ENCODE peak calls at places on chromosomes 1 and 21, in four cellular contexts. V is HepG2, K is ovary, Y is sigmoid colon. R is an unnamed sample. For H3K36me3, the result is how much of the 10 kb centered on the place peaks cover.

GRCh38 chr1:93844262-93845045 is 34.6 kb downstream of the DNTTIP2 start:
- DNase-seq in V (peak), K (no peak), Y (peak), R (peak)

GRCh38 chr21:41767606-41768370 is 936 bp upstream of the RIPK4 start:
- DNase-seq in V (no peak), K (no peak), Y (peak), R (no peak)

GRCh38 chr1:158353333-158354038 is at the start of gene CD1E:
- DNase-seq in V (no peak), K (no peak), Y (no peak), R (no peak)

GRCh38 chr1:169523904-169524303 is 38.2 kb upstream of the SLC19A2 start:
- DNase-seq in V (no peak), K (no peak), Y (no peak), R (no peak)

GRCh38 chr1:156642265-156643185 is 608 bp downstream of the BCAN start:
- DNase-seq in V (no peak), K (no peak), Y (no peak), R (no peak)

GRCh38 chr1:226698659-226699058 is 40.4 kb downstream of the ITPKB start:
- DNase-seq in V (no peak), K (no peak), Y (no peak), R (no peak)

GRCh38 chr1:18642278-18643095 is 11.8 kb downstream of the PAX7 start:
- DNase-seq in V (no peak), K (no peak), Y (no peak), R (no peak)

GRCh38 chr1:151443846-151444790 is 15.2 kb downstream of the POGZ start:
- DNase-seq in V (peak), K (no peak), Y (no peak), R (no peak)

GRCh38 chr21:31872452-31873274 is at the start of gene HUNK:
- DNase-seq in V (peak), K (peak), Y (no peak), R (no peak)

GRCh38 chr1:94713472-94714141 is 106.5 kb upstream of the SLC44A3 start:
- DNase-seq in V (peak), K (peak), Y (peak), R (peak)

GRCh38 chr1:23436520-23437354 is 12.2 kb upstream of the TCEA3 start:
- DNase-seq in V (no peak), K (peak), Y (no peak), R (no peak)

GRCh38 chr1:159008744-159009188 is 941 bp upstream of the IFI16 start:
- DNase-seq in V (no peak), K (no peak), Y (no peak), R (no peak)

GRCh38 chr1:174584071-174584470 is 136.3 kb downstream of the GPR52 start:
- DNase-seq in V (no peak), K (no peak), Y (no peak), R (no peak)

GRCh38 chr1:228366062-228366850 is 40.4 kb downstream of the TRIM11 start:
- DNase-seq in V (no peak), K (peak), Y (peak), R (no peak)

GRCh38 chr1:21337931-21338567 is 47.8 kb upstream of the ECE1 start:
- DNase-seq in V (no peak), K (peak), Y (peak), R (peak)

GRCh38 chr1:45246760-45247159 is 40.4 kb upstream of the ZSWIM5 start:
- DNase-seq in V (peak), K (no peak), Y (no peak), R (no peak)

GRCh38 chr1:168535536-168535935 is 8.3 kb downstream of the XCL2 start:
- DNase-seq in V (no peak), K (no peak), Y (no peak), R (no peak)

GRCh38 chr1:157274698-157275534 is 136.7 kb upstream of the ETV3 start:
- DNase-seq in V (no peak), K (no peak), Y (no peak), R (peak)

GRCh38 chr21:34807146-34807880 is 138.5 kb downstream of the CLIC6 start:
- DNase-seq in V (no peak), K (no peak), Y (no peak), R (no peak)

GRCh38 chr1:197671140-197671539 is 104.1 kb downstream of the DENND1B start:
- DNase-seq in V (no peak), K (no peak), Y (no peak), R (no peak)

GRCh38 chr1:47418122-47418521 is 2.0 kb downstream of the FOXE3 start:
- DNase-seq in V (no peak), K (no peak), Y (no peak), R (no peak)

GRCh38 chr1:160665330-160666078 is 18.7 kb upstream of the SLAMF1 start:
- DNase-seq in V (no peak), K (no peak), Y (no peak), R (peak)

GRCh38 chr1:41365772-41366427 is 4.7 kb downstream of the FOXO6 start:
- DNase-seq in V (no peak), K (peak), Y (no peak), R (no peak)

GRCh38 chr1:87474098-87474497 is 145.4 kb downstream of the LMO4 start:
- DNase-seq in V (no peak), K (no peak), Y (no peak), R (no peak)

GRCh38 chr1:9426291-9426711 is 113.0 kb upstream of the SLC25A33 start:
- DNase-seq in V (no peak), K (no peak), Y (no peak), R (no peak)

GRCh38 chr1:85295006-85295431 is 18.6 kb upstream of the BCL10 start:
- DNase-seq in V (no peak), K (no peak), Y (no peak), R (no peak)

GRCh38 chr1:7207875-7208646 is 422.8 kb downstream of the CAMTA1 start:
- DNase-seq in V (peak), K (no peak), Y (no peak), R (no peak)

GRCh38 chr1:15902882-15903281 is 55.4 kb downstream of the SPEN start:
- DNase-seq in V (no peak), K (no peak), Y (no peak), R (no peak)

GRCh38 chr1:176448340-176448739 is 14.6 kb upstream of the PAPPA2 start:
- DNase-seq in V (no peak), K (no peak), Y (no peak), R (no peak)

GRCh38 chr1:22689505-22689904 is 21.1 kb upstream of the EPHB2 start:
- DNase-seq in V (peak), K (no peak), Y (peak), R (no peak)

GRCh38 chr1:40890771-40891170 is 28.6 kb upstream of the CITED4 start:
- DNase-seq in V (no peak), K (no peak), Y (no peak), R (no peak)

GRCh38 chr1:185694081-185694480 is 40.1 kb upstream of the HMCN1 start:
- DNase-seq in V (peak), K (no peak), Y (no peak), R (no peak)

GRCh38 chr21:45003331-45004058 is 63.7 kb downstream of the SLX9 start:
- DNase-seq in V (peak), K (no peak), Y (peak), R (no peak)

GRCh38 chr21:43644609-43645008 is 14.7 kb downstream of the HSF2BP start:
- DNase-seq in V (no peak), K (no peak), Y (no peak), R (no peak)

GRCh38 chr21:43645987-43646386 is 13.3 kb downstream of the HSF2BP start:
- DNase-seq in V (no peak), K (no peak), Y (no peak), R (no peak)

GRCh38 chr21:43643193-43643592 is 16.1 kb downstream of the HSF2BP start:
- DNase-seq in V (no peak), K (no peak), Y (no peak), R (no peak)

GRCh38 chr21:43646550-43647260 is 12.6 kb downstream of the HSF2BP start:
- DNase-seq in V (peak), K (peak), Y (peak), R (peak)

GRCh38 chr21:43645414-43645891 is 13.8 kb downstream of the HSF2BP start:
- DNase-seq in V (peak), K (peak), Y (peak), R (no peak)
- TF ChIP-seq EP300 in V (no peak), K (no peak), Y (no peak), R (no peak)

DNA sequence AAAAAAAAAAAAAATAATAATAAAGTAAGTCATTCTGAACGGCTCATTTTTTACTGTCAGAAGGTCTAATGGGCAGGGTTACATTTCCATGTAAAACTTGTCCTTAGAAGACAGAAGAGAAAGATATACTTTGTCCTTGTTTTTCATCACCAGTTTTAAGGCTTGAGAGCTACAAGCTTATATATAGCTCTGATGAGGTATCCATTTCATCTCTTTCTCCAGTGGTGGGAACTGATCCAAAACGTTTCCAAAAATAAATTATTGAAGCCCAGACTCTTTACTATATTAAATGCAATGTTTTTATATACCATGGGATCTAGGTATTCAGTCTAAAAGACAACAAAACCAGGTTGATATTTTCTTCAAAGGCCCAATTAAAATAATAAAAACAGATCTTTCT is 8.7 kb downstream of the B3GALNT2 start:
- DNase-seq in V (no peak), K (no peak), Y (no peak), R (no peak)
- H3K36me3 ChIP-seq in V (under half), K (under half), Y (under half), R (under half)

DNA sequence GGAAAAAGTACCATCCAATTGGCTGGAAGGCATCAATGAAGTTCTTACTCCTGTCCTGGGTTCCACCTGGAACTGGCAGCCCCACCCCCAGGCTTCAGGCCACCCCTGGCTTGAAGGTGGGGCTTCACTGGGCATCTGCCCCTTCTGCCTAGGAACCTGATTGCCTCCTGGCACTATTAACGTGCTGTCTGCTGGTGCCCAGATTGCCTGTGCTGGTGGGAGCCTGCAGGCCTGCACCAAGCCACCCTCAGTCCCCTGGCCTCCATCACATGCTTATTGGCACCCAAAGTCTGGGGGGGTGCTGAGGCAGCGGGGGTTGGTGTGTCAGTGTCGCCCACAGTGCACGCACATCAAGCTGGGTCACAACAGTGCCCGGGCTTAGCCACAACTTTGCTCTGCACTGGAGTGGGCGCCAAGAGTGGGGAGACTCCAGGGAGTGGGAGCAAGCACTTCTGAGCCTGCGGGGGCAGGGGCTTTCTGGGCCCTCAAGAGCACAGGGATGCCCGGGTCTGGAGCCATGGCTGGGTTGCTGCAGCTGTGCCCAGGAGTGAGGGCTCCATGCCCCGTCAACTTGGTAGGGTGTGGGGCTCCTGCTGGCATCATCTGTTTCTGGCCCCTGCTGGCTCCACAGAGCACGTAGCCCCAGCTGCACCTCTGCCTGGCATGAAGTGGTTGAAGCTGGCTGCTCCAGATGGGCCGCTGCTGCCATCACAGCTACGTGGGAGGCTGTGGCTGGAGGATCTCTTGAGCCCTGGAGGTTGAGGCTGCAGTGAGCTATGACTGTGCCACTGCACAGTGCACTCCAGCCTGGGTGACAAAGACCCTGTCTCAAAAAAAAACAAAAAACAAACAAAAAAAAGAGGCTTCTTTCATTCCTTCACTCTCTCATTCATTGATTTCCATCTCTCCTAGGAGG is 4.2 kb upstream of the LSM10 start:
- DNase-seq in V (no peak), K (no peak), Y (no peak), R (no peak)
- H3K4me3 ChIP-seq in V (peak), K (no peak), Y (no peak), R (no peak)

GRCh38 chr1:229448845-229449244 is 15.0 kb upstream of the ACTA1 start:
- DNase-seq in V (no peak), K (no peak), Y (no peak), R (no peak)

GRCh38 chr1:229448373-229448772 is 14.5 kb upstream of the ACTA1 start:
- DNase-seq in V (no peak), K (no peak), Y (no peak), R (no peak)

GRCh38 chr1:229452956-229453801 is 19.3 kb upstream of the ACTA1 start:
- DNase-seq in V (peak), K (no peak), Y (no peak), R (no peak)

GRCh38 chr1:229445828-229446227 is 11.9 kb upstream of the ACTA1 start:
- DNase-seq in V (no peak), K (no peak), Y (no peak), R (no peak)

GRCh38 chr1:229447809-229448252 is 13.9 kb upstream of the ACTA1 start:
- DNase-seq in V (no peak), K (no peak), Y (no peak), R (no peak)
- TF ChIP-seq EP300 in V (no peak), K (no peak), Y (no peak), R (no peak)

GRCh38 chr1:1764876-1765478 is 13.3 kb downstream of the NADK start:
- DNase-seq in V (no peak), K (no peak), Y (no peak), R (no peak)
- H3K36me3 ChIP-seq in V (under half), K (under half), Y (under half), R (half or more)

GRCh38 chr1:37479255-37480124 is 5.1 kb downstream of the ZC3H12A start:
- DNase-seq in V (peak), K (peak), Y (peak), R (peak)
- H3K4me3 ChIP-seq in V (peak), K (peak), Y (peak), R (peak)

DNA sequence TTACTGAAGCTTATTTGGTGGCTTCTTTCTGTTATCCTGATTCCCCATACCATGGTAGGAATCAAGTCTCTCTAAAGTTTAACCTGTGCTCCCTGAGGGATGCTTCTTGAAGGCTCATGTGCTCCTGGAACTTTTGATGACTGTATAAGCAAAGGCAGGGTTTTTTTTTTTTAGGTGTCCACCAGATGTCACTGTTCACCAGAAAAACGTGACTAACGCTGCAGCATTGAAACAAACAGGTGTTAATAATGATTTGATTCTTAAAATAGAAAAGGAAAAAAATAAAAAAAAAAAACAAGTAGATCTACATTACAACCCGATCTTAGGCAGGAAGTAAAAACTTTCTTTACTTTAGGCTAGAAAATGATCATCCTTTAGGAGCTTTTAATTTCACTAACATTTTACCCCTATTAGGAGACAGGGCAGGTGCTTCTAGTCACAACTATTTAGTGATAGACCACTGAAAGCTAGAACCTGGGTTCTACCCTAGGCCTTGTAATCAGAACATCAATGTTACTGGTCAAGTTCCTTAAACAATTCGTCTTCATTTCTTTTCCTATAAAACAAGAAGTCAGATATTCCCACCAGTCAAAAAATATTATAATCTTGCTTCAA is 223.0 kb downstream of the PLA2G4A start:
- DNase-seq in V (peak), K (no peak), Y (no peak), R (no peak)
- TF ChIP-seq EP300 in V (no peak), K (no peak), Y (no peak), R (no peak)